ENCODE peak calls at places on chromosomes 7 and 10, in five cellular contexts. O is HuH-7.5, J is spleen, B is ureter, Z is astrocyte of the spinal cord. G is an unnamed sample.

GRCh38 chr7:76354516-76354915 is 4.3 kb downstream of the YWHAG start:
- DNase-seq in J (no peak), O (no peak), B (no peak), Z (no peak), G (no peak)

GRCh38 chr7:71661671-71662224 is 529.8 kb downstream of the GALNT17 start:
- DNase-seq in Z (no peak), O (no peak), B (no peak), J (no peak), G (no peak)

GRCh38 chr10:114538544-114538906 is 119.5 kb downstream of the ABLIM1 start:
- DNase-seq in B (peak), Z (no peak), O (no peak), J (no peak), G (peak)

GRCh38 chr10:77590344-77591237 is 47.0 kb downstream of the KCNMA1 start:
- DNase-seq in Z (no peak), B (no peak), O (no peak), J (peak), G (no peak)

GRCh38 chr7:68862736-68863135 is 735.5 kb upstream of the AUTS2 start:
- DNase-seq in J (no peak), Z (no peak), O (no peak), B (no peak), G (no peak)

GRCh38 chr7:41874206-41874770 is 171.4 kb upstream of the INHBA start:
- DNase-seq in O (no peak), B (no peak), J (no peak), Z (no peak), G (no peak)

GRCh38 chr10:77398558-77398957 is 239.1 kb downstream of the KCNMA1 start:
- DNase-seq in B (no peak), J (no peak), Z (peak), O (no peak), G (no peak)

GRCh38 chr7:24865994-24866615 is 108.8 kb upstream of the GSDME start:
- DNase-seq in J (no peak), Z (no peak), B (no peak), O (no peak), G (no peak)

GRCh38 chr7:51026341-51026740 is 243.6 kb upstream of the GRB10 start:
- DNase-seq in J (no peak), O (no peak), Z (no peak), B (no peak), G (no peak)

GRCh38 chr10:61942997-61943457 is 41.5 kb downstream of the ARID5B start:
- DNase-seq in O (no peak), B (no peak), Z (peak), J (no peak), G (no peak)

GRCh38 chr7:70694909-70695803 is 436.8 kb upstream of the GALNT17 start:
- DNase-seq in B (no peak), O (peak), Z (peak), J (no peak), G (no peak)

GRCh38 chr7:76310102-76310957 is 7.9 kb downstream of the HSPB1 start:
- DNase-seq in B (no peak), J (no peak), O (no peak), Z (peak), G (peak)

GRCh38 chr7:51706851-51707250 is 390.2 kb upstream of the COBL start:
- DNase-seq in B (no peak), O (no peak), J (no peak), Z (no peak), G (peak)

G was measured in cerebellum.